ENCODE peak calls at places on chromosomes 1 and 21, in eight cellular contexts. One of them, this sample, is unnamed. For H3K4me1, the result is how much of the 10 kb centered on the place peaks cover.

GRCh38 chr1:84884671-84885389 is 8.2 kb downstream of the LPAR3 start:
- DNase-seq in fibroblast of lung: peak
- DNase-seq in GM23338: no peak
- DNase-seq in breast epithelium: no peak
- DNase-seq in thyroid gland: no peak
- DNase-seq in ovary: no peak
- DNase-seq in endothelial cell of umbilical vein: no peak
- DNase-seq in GM23248: peak
- DNase-seq in this sample: no peak

GRCh38 chr1:90724926-90725325 is 7.8 kb upstream of the BARHL2 start:
- DNase-seq in fibroblast of lung: no peak
- DNase-seq in GM23338: peak
- DNase-seq in breast epithelium: no peak
- DNase-seq in thyroid gland: no peak
- DNase-seq in ovary: no peak
- DNase-seq in endothelial cell of umbilical vein: no peak
- DNase-seq in GM23248: no peak
- DNase-seq in this sample: no peak

GRCh38 chr1:79745928-79746327 is 739.4 kb upstream of the ADGRL4 start:
- DNase-seq in fibroblast of lung: peak
- DNase-seq in GM23338: no peak
- DNase-seq in breast epithelium: no peak
- DNase-seq in thyroid gland: no peak
- DNase-seq in ovary: no peak
- DNase-seq in endothelial cell of umbilical vein: peak
- DNase-seq in GM23248: no peak
- DNase-seq in this sample: no peak

GRCh38 chr1:164982545-164982944 is 374.0 kb downstream of the LMX1A start:
- DNase-seq in fibroblast of lung: no peak
- DNase-seq in GM23338: no peak
- DNase-seq in breast epithelium: no peak
- DNase-seq in thyroid gland: no peak
- DNase-seq in ovary: no peak
- DNase-seq in endothelial cell of umbilical vein: no peak
- DNase-seq in GM23248: no peak
- DNase-seq in this sample: no peak

GRCh38 chr21:32712043-32712442 is 15.8 kb downstream of the SYNJ1 start:
- DNase-seq in fibroblast of lung: no peak
- DNase-seq in GM23338: no peak
- DNase-seq in breast epithelium: no peak
- DNase-seq in thyroid gland: no peak
- DNase-seq in ovary: no peak
- DNase-seq in endothelial cell of umbilical vein: no peak
- DNase-seq in GM23248: no peak
- DNase-seq in this sample: no peak

GRCh38 chr1:227934476-227935313 is 13.0 kb downstream of the WNT9A start:
- DNase-seq in fibroblast of lung: peak
- DNase-seq in GM23338: no peak
- DNase-seq in breast epithelium: no peak
- DNase-seq in thyroid gland: no peak
- DNase-seq in ovary: peak
- DNase-seq in endothelial cell of umbilical vein: peak
- DNase-seq in GM23248: peak
- DNase-seq in this sample: peak

GRCh38 chr1:5908461-5909375 is 83.5 kb downstream of the NPHP4 start:
- DNase-seq in fibroblast of lung: no peak
- DNase-seq in GM23338: no peak
- DNase-seq in breast epithelium: peak
- DNase-seq in thyroid gland: no peak
- DNase-seq in ovary: no peak
- DNase-seq in endothelial cell of umbilical vein: no peak
- DNase-seq in GM23248: no peak
- DNase-seq in this sample: no peak

GRCh38 chr21:32412162-32412997 is at the start of gene EVA1C:
- DNase-seq in fibroblast of lung: peak
- DNase-seq in GM23338: peak
- DNase-seq in breast epithelium: peak
- DNase-seq in thyroid gland: peak
- DNase-seq in ovary: peak
- DNase-seq in endothelial cell of umbilical vein: peak
- DNase-seq in GM23248: peak
- DNase-seq in this sample: peak

GRCh38 chr21:33825898-33826297 is 89.7 kb downstream of the ATP5PO start:
- DNase-seq in fibroblast of lung: peak
- DNase-seq in GM23338: no peak
- DNase-seq in breast epithelium: no peak
- DNase-seq in thyroid gland: no peak
- DNase-seq in ovary: no peak
- DNase-seq in endothelial cell of umbilical vein: no peak
- DNase-seq in GM23248: peak
- DNase-seq in this sample: no peak

GRCh38 chr1:157948547-157949152 is 44.8 kb upstream of the KIRREL1 start:
- DNase-seq in fibroblast of lung: peak
- DNase-seq in GM23338: peak
- DNase-seq in breast epithelium: no peak
- DNase-seq in thyroid gland: no peak
- DNase-seq in ovary: no peak
- DNase-seq in endothelial cell of umbilical vein: no peak
- DNase-seq in GM23248: peak
- DNase-seq in this sample: no peak

GRCh38 chr1:205537386-205538018 is 33.0 kb downstream of the CDK18 start:
- DNase-seq in fibroblast of lung: no peak
- DNase-seq in GM23338: no peak
- DNase-seq in breast epithelium: peak
- DNase-seq in thyroid gland: no peak
- DNase-seq in ovary: no peak
- DNase-seq in endothelial cell of umbilical vein: no peak
- DNase-seq in GM23248: peak
- DNase-seq in this sample: peak

GRCh38 chr1:31122779-31123178 is 57.3 kb upstream of the PUM1 start:
- DNase-seq in fibroblast of lung: peak
- DNase-seq in GM23338: no peak
- DNase-seq in breast epithelium: no peak
- DNase-seq in thyroid gland: no peak
- DNase-seq in ovary: no peak
- DNase-seq in endothelial cell of umbilical vein: no peak
- DNase-seq in GM23248: peak
- DNase-seq in this sample: no peak

GRCh38 chr1:31122101-31122735 is 56.7 kb upstream of the PUM1 start:
- DNase-seq in fibroblast of lung: no peak
- DNase-seq in GM23338: peak
- DNase-seq in breast epithelium: no peak
- DNase-seq in thyroid gland: no peak
- DNase-seq in ovary: no peak
- DNase-seq in endothelial cell of umbilical vein: no peak
- DNase-seq in GM23248: no peak
- DNase-seq in this sample: no peak

GRCh38 chr1:31127266-31127665 is 61.7 kb upstream of the PUM1 start:
- DNase-seq in fibroblast of lung: peak
- DNase-seq in GM23338: no peak
- DNase-seq in breast epithelium: no peak
- DNase-seq in thyroid gland: no peak
- DNase-seq in ovary: no peak
- DNase-seq in endothelial cell of umbilical vein: no peak
- DNase-seq in GM23248: peak
- DNase-seq in this sample: no peak
- H3K4me1 ChIP-seq in fibroblast of lung: under half
- H3K4me1 ChIP-seq in GM23338: under half
- H3K4me1 ChIP-seq in breast epithelium: under half
- H3K4me1 ChIP-seq in thyroid gland: under half
- H3K4me1 ChIP-seq in ovary: under half
- H3K4me1 ChIP-seq in endothelial cell of umbilical vein: under half
- H3K4me1 ChIP-seq in GM23248: under half
- H3K4me1 ChIP-seq in this sample: under half

DNA sequence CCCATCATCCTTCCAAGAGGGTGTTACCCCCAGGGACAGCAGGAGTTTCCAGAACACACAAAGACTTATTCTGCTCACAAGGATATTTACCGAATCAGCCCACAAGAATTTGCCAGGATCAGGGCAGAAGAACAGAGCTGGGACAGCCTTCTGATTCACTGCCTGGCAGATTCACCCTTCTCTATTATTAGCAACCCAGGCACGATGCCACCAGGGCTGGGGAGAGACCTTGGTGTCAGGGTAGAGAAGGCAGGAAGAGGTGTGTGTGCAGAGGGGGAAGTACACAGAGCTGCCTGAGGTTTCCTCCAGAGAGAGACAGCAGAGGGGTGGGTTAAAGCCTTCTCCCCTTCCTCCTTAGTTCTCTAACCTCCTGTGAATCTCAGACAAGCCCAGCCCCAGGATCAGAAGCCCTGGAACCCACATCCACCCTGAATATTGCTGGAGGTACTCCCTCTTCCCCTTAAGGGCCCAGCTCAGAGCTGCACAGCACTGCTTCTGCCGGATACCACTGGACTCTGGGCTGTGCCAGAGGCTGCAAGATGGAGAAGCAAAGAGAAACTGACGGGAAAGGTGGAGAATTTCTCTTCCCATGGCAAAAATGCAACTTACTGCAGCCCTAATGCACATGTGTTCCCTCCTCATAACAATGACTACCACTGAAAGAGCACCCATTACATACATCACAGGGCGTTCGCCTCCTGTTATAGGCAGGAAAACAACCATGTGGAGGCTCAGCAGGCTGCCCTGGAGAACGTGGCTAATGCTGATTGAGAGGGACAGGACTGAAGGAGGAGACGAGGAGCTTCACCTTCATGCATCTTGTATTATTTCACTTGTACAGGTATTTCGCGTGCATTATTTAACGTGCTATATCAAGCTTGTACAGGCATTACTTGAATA is 61.7 kb downstream of the ITPKB start:
- DNase-seq in fibroblast of lung: peak
- DNase-seq in GM23338: no peak
- DNase-seq in breast epithelium: peak
- DNase-seq in thyroid gland: peak
- DNase-seq in ovary: peak
- DNase-seq in endothelial cell of umbilical vein: peak
- DNase-seq in GM23248: peak
- DNase-seq in this sample: peak
- H3K4me1 ChIP-seq in fibroblast of lung: under half
- H3K4me1 ChIP-seq in GM23338: under half
- H3K4me1 ChIP-seq in breast epithelium: under half
- H3K4me1 ChIP-seq in thyroid gland: under half
- H3K4me1 ChIP-seq in ovary: under half
- H3K4me1 ChIP-seq in endothelial cell of umbilical vein: under half
- H3K4me1 ChIP-seq in GM23248: under half
- H3K4me1 ChIP-seq in this sample: under half

GRCh38 chr1:201769966-201770365 is 59.0 kb upstream of the IPO9 start:
- DNase-seq in fibroblast of lung: peak
- DNase-seq in GM23338: no peak
- DNase-seq in breast epithelium: no peak
- DNase-seq in thyroid gland: no peak
- DNase-seq in ovary: no peak
- DNase-seq in endothelial cell of umbilical vein: peak
- DNase-seq in GM23248: peak
- DNase-seq in this sample: no peak
- H3K4me1 ChIP-seq in fibroblast of lung: under half
- H3K4me1 ChIP-seq in GM23338: under half
- H3K4me1 ChIP-seq in breast epithelium: under half
- H3K4me1 ChIP-seq in thyroid gland: under half
- H3K4me1 ChIP-seq in ovary: under half
- H3K4me1 ChIP-seq in endothelial cell of umbilical vein: under half
- H3K4me1 ChIP-seq in GM23248: half or more
- H3K4me1 ChIP-seq in this sample: under half

GRCh38 chr1:154608522-154609294 is 722 bp upstream of the ADAR start:
- DNase-seq in fibroblast of lung: peak
- DNase-seq in GM23338: peak
- DNase-seq in breast epithelium: peak
- DNase-seq in thyroid gland: peak
- DNase-seq in ovary: no peak
- DNase-seq in endothelial cell of umbilical vein: peak
- DNase-seq in GM23248: peak
- DNase-seq in this sample: peak

GRCh38 chr1:154611150-154611865 is 3.3 kb upstream of the ADAR start:
- DNase-seq in fibroblast of lung: no peak
- DNase-seq in GM23338: peak
- DNase-seq in breast epithelium: no peak
- DNase-seq in thyroid gland: no peak
- DNase-seq in ovary: no peak
- DNase-seq in endothelial cell of umbilical vein: no peak
- DNase-seq in GM23248: no peak
- DNase-seq in this sample: no peak

GRCh38 chr1:154607084-154607747 is 770 bp downstream of the ADAR start:
- DNase-seq in fibroblast of lung: peak
- DNase-seq in GM23338: no peak
- DNase-seq in breast epithelium: no peak
- DNase-seq in thyroid gland: no peak
- DNase-seq in ovary: peak
- DNase-seq in endothelial cell of umbilical vein: peak
- DNase-seq in GM23248: peak
- DNase-seq in this sample: no peak

GRCh38 chr1:154609398-154610380 is 1.7 kb upstream of the ADAR start:
- DNase-seq in fibroblast of lung: no peak
- DNase-seq in GM23338: peak
- DNase-seq in breast epithelium: no peak
- DNase-seq in thyroid gland: no peak
- DNase-seq in ovary: no peak
- DNase-seq in endothelial cell of umbilical vein: no peak
- DNase-seq in GM23248: peak
- DNase-seq in this sample: no peak

GRCh38 chr1:154607748-154608521 is at the start of gene ADAR:
- DNase-seq in fibroblast of lung: peak
- DNase-seq in GM23338: peak
- DNase-seq in breast epithelium: peak
- DNase-seq in thyroid gland: peak
- DNase-seq in ovary: peak
- DNase-seq in endothelial cell of umbilical vein: peak
- DNase-seq in GM23248: peak
- DNase-seq in this sample: peak
- H3K4me1 ChIP-seq in fibroblast of lung: under half
- H3K4me1 ChIP-seq in GM23338: under half
- H3K4me1 ChIP-seq in breast epithelium: under half
- H3K4me1 ChIP-seq in thyroid gland: under half
- H3K4me1 ChIP-seq in ovary: under half
- H3K4me1 ChIP-seq in endothelial cell of umbilical vein: under half
- H3K4me1 ChIP-seq in GM23248: under half
- H3K4me1 ChIP-seq in this sample: under half

DNA sequence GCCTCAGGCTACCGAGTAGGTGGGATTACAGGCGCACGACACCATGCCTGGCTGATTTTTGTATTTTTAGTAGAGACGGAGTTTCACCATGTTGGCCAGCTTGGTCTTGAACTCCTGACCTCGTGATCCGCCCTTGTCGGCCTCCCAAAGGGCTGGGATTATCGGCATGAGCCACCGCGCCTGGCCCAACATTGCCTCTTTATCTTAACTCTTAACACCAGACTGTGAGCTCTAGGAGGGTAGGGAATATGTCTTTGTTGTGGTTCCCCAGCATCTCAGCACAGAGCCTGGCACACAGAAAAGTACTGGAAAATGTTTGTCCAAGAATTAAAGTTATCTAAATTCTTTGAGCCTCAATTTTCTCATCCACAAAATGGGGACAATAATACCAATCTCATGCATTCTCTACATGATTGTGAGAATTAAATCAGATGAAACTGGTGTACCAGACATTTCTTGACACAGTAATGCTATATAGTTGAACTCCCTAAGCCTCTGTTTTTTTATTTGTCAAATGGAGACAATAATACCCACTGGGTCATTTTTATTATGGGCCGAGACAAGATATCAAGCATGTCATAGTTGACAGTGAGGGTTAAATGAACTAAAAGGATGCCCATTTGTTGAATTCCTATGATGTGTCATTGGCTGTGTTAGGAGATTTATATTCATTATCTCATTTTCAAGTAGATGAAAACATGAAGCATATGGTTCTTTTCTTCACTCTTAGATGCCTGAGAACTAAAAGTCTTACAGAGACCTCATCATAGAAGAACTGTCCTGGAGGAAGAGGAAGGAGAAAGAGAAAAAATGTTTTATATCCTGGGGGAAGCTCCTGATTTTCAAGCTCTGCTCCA is 17.7 kb upstream of the OTUD3 start:
- DNase-seq in fibroblast of lung: no peak
- DNase-seq in GM23338: no peak
- DNase-seq in breast epithelium: no peak
- DNase-seq in thyroid gland: no peak
- DNase-seq in ovary: no peak
- DNase-seq in endothelial cell of umbilical vein: no peak
- DNase-seq in GM23248: no peak
- DNase-seq in this sample: no peak
- H3K4me1 ChIP-seq in fibroblast of lung: under half
- H3K4me1 ChIP-seq in GM23338: under half
- H3K4me1 ChIP-seq in breast epithelium: under half
- H3K4me1 ChIP-seq in thyroid gland: under half
- H3K4me1 ChIP-seq in ovary: under half
- H3K4me1 ChIP-seq in endothelial cell of umbilical vein: under half
- H3K4me1 ChIP-seq in GM23248: half or more
- H3K4me1 ChIP-seq in this sample: under half

This sample was measured in sigmoid colon.